ENCODE peak calls at places on chromosomes 4 and X, in seven cellular contexts. P, R, T, D, M, K and N are unnamed samples.

GRCh38 chrX:79413009-79413408 is 45.9 kb upstream of the ITM2A start:
- DNase-seq in P (no peak), R (no peak), T (peak; percentile 9), D (no peak), M (peak; percentile 29), K (no peak), N (peak; percentile 32)

GRCh38 chrX:1281511-1281910 is 12.9 kb downstream of the CSF2RA start:
- DNase-seq in P (no peak), R (no peak), T (no peak), D (no peak), M (peak; percentile 80), K (no peak), N (no peak)

GRCh38 chrX:23554304-23554703 is 113.0 kb upstream of the PRDX4 start:
- DNase-seq in P (no peak), R (no peak), T (peak; percentile 72), D (no peak), M (peak; percentile 51), K (no peak), N (peak; percentile 60)

GRCh38 chr4:84852081-84852480 is 114.4 kb downstream of the WDFY3 start:
- DNase-seq in P (no peak), R (no peak), T (no peak), D (no peak), M (no peak), K (no peak), N (peak; percentile 22)

GRCh38 chr4:72966652-72967051 is 102.9 kb downstream of the COX18 start:
- DNase-seq in P (no peak), R (no peak), T (no peak), D (no peak), M (no peak), K (no peak), N (no peak)

GRCh38 chr4:113407409-113407808 is 354.1 kb downstream of the CAMK2D start:
- DNase-seq in P (no peak), R (no peak), T (no peak), D (no peak), M (no peak), K (no peak), N (no peak)

GRCh38 chr4:41177016-41177415 is 37.3 kb downstream of the APBB2 start:
- DNase-seq in P (no peak), R (no peak), T (peak; percentile 45), D (no peak), M (peak; percentile 16), K (no peak), N (peak; percentile 88)

GRCh38 chr4:64539234-64539849 is 130.1 kb upstream of the TECRL start:
- DNase-seq in P (no peak), R (no peak), T (peak; percentile 76), D (peak; percentile 47), M (peak; percentile 54), K (no peak), N (peak; percentile 74)

GRCh38 chrX:43827791-43828190 is 54.5 kb downstream of the MAOB start:
- DNase-seq in P (no peak), R (no peak), T (no peak), D (no peak), M (no peak), K (no peak), N (no peak)

GRCh38 chrX:35115205-35115604 is 172.6 kb downstream of the FAM47B start:
- DNase-seq in P (no peak), R (no peak), T (no peak), D (no peak), M (no peak), K (no peak), N (peak; percentile 19)

GRCh38 chrX:78329486-78329885 is 2.1 kb upstream of the CYSLTR1 start:
- DNase-seq in P (no peak), R (no peak), T (no peak), D (no peak), M (no peak), K (no peak), N (no peak)

GRCh38 chrX:133776072-133776471 is 209.3 kb downstream of the GPC3 start:
- DNase-seq in P (no peak), R (peak; percentile 41), T (no peak), D (no peak), M (peak; percentile 1), K (no peak), N (no peak)

GRCh38 chr4:56743550-56743949 is 62.5 kb upstream of the HOPX start:
- DNase-seq in P (no peak), R (no peak), T (peak; percentile 64), D (no peak), M (no peak), K (no peak), N (no peak)

GRCh38 chr4:13541720-13542576 is 2.4 kb downstream of the NKX3-2 start:
- DNase-seq in P (no peak), R (no peak), T (peak; percentile 75), D (peak; percentile 51), M (peak; percentile 38), K (peak; percentile 84), N (no peak)

GRCh38 chr4:128572778-128573241 is 236.7 kb upstream of the JADE1 start:
- DNase-seq in P (no peak), R (no peak), T (no peak), D (no peak), M (no peak), K (no peak), N (no peak)

GRCh38 chrX:9663216-9663615 is 102.4 kb downstream of the GPR143 start:
- DNase-seq in P (no peak), R (no peak), T (no peak), D (no peak), M (no peak), K (no peak), N (no peak)

GRCh38 chrX:134191276-134191675 is 45.7 kb upstream of the CCDC160 start:
- DNase-seq in P (no peak), R (no peak), T (no peak), D (no peak), M (no peak), K (no peak), N (no peak)

GRCh38 chr4:18020145-18020670 is 1.3 kb downstream of the LCORL start:
- DNase-seq in P (no peak), R (no peak), T (peak; percentile 8), D (no peak), M (no peak), K (no peak), N (peak; percentile 26)

GRCh38 chr4:3513807-3514206 is 18.4 kb downstream of the LRPAP1 start:
- DNase-seq in P (no peak), R (peak; percentile 35), T (no peak), D (no peak), M (no peak), K (peak; percentile 68), N (no peak)

GRCh38 chr4:1520145-1520661 is 114.0 kb upstream of the NKX1-1 start:
- DNase-seq in P (no peak), R (peak; percentile 38), T (no peak), D (no peak), M (no peak), K (peak; percentile 72), N (no peak)
- TF ChIP-seq CTCF in P (no peak), R (no peak), T (no peak), D (no peak), M (no peak), K (no peak), N (no peak)

GRCh38 chr4:153206534-153206933 is 2.3 kb downstream of the TRIM2 start:
- DNase-seq in P (no peak), R (no peak), T (no peak), D (no peak), M (no peak), K (no peak), N (no peak)

GRCh38 chr4:153205028-153205648 is 895 bp downstream of the TRIM2 start:
- DNase-seq in P (no peak), R (no peak), T (peak; percentile 80), D (peak; percentile 38), M (no peak), K (no peak), N (no peak)

GRCh38 chr4:153207027-153207426 is 2.8 kb downstream of the TRIM2 start:
- DNase-seq in P (no peak), R (no peak), T (no peak), D (no peak), M (no peak), K (no peak), N (no peak)

GRCh38 chr4:153204247-153205027 is at the start of gene TRIM2:
- DNase-seq in P (peak; percentile 68), R (peak; percentile 72), T (peak; percentile 94), D (peak; percentile 91), M (no peak), K (no peak), N (peak; percentile 65)

DNA sequence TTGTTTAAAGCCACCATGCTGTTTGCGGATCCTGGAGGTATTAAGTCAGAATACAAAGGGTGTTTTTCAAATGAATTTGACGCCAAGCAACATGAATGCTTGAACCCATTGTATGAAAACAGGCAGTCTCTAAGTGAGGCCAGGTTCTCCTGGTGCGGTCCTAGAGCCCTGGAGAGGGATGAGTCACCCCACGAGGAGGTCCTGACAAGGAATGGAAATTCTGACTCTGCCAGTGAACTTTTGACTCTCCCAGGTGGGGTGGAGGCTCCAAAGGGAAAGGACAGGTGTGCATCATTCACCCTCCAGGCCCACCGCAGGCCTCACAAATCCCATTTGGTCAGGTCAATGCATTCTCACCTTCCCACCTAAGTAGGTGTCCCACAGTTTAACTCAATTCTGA is 1.5 kb downstream of the TRIM2 start:
- DNase-seq in P (no peak), R (no peak), T (peak; percentile 92), D (peak; percentile 72), M (no peak), K (no peak), N (peak; percentile 38)
- H3K4me3 ChIP-seq in P (no peak overlapping the region), R (peak overlapping the region; percentile 41), T (peak overlapping the region; percentile 25), D (peak overlapping the region; percentile 49), M (no peak overlapping the region), K (no peak overlapping the region), N (no peak overlapping the region)

GRCh38 chr4:151527699-151528098 is 118.7 kb downstream of the FHIP1A start:
- DNase-seq in P (no peak), R (no peak), T (no peak), D (peak; percentile 20), M (no peak), K (no peak), N (no peak)

GRCh38 chr4:151530230-151530629 is 121.3 kb downstream of the FHIP1A start:
- DNase-seq in P (no peak), R (no peak), T (no peak), D (no peak), M (no peak), K (no peak), N (no peak)

GRCh38 chr4:151532001-151532708 is 123.2 kb downstream of the FHIP1A start:
- DNase-seq in P (no peak), R (no peak), T (no peak), D (no peak), M (no peak), K (no peak), N (peak; percentile 8)

GRCh38 chr4:151529187-151529586 is 120.2 kb downstream of the FHIP1A start:
- DNase-seq in P (no peak), R (no peak), T (no peak), D (no peak), M (no peak), K (no peak), N (no peak)

DNA sequence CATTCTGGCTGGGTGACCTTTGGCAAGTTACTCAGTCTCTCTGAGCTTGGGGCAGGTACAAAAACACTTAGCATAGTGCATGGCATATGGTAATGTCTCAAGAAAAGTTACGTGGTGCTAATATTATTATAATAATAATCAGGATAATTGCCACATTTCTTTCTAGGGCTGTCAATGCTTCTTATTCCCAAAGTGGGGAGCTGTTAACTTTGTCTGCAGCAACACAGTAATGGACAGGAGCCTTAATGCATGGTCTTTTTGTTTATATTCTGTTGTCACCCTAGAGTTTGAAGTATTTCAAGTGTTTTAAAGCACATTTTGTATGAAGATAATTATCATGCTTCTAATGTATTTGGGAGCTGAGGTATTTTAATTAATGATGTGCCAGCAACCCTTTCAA is 121.8 kb downstream of the FHIP1A start:
- DNase-seq in P (no peak), R (no peak), T (no peak), D (no peak), M (peak; percentile 4), K (no peak), N (peak; percentile 33)
- TF ChIP-seq CTCF in P (no peak), R (no peak), T (peak; percentile 7), D (no peak), M (peak; percentile 32), K (no peak), N (peak; percentile 47)

GRCh38 chr4:21949073-21949457 is 493 bp upstream of the KCNIP4 start:
- DNase-seq in P (peak; percentile 22), R (no peak), T (peak; percentile 23), D (no peak), M (no peak), K (peak; percentile 68), N (peak; percentile 12)
- H3K4me3 ChIP-seq in P (peak overlapping the region; percentile 61), R (peak overlapping the region; percentile 23), T (no peak overlapping the region), D (peak overlapping the region; percentile 39), M (no peak overlapping the region), K (no peak overlapping the region), N (peak overlapping the region; percentile 31)